ENCODE peak calls at places on chromosomes 13 and 19, in four cellular contexts. Y is iris pigment epithelial cell, Z is fibroblast of the aortic adventitia, O is NCI-H1694. S is an unnamed sample.

GRCh38 chr13:74136089-74136658 is 2.0 kb upstream of the KLF12 start:
- DNase-seq in Z (peak; percentile 71), Y (peak; percentile 74), O (no peak), S (peak; percentile 65)

GRCh38 chr19:40666803-40667438 is 23.5 kb downstream of the NUMBL start:
- DNase-seq in Y (no peak), Z (no peak), O (no peak), S (no peak)

GRCh38 chr13:44435142-44435982 is 61.7 kb downstream of the SERP2 start:
- DNase-seq in Y (peak; percentile 98), Z (peak; percentile 99), O (peak; percentile 94), S (peak; percentile 99)

GRCh38 chr13:74067818-74068217 is 66.4 kb downstream of the KLF12 start:
- DNase-seq in Z (no peak), Y (peak; percentile 60), O (no peak), S (peak; percentile 39)

GRCh38 chr19:45768644-45769053 is 403 bp downstream of the SIX5 start:
- DNase-seq in Z (no peak), O (no peak), Y (peak; percentile 63), S (peak; percentile 81)

GRCh38 chr19:658916-659839 is 3.8 kb downstream of the RNF126 start:
- DNase-seq in O (no peak), Y (no peak), Z (peak; percentile 47), S (no peak)

GRCh38 chr19:56958428-56958827 is 117.9 kb upstream of the PEG3 start:
- DNase-seq in Z (no peak), O (no peak), Y (no peak), S (no peak)

GRCh38 chr19:1863638-1864479 is 480 bp upstream of the KLF16 start:
- DNase-seq in O (peak; percentile 73), Y (peak; percentile 90), Z (peak; percentile 91), S (peak; percentile 93)

GRCh38 chr13:101155920-101156319 is 260.4 kb downstream of the NALCN start:
- DNase-seq in Z (no peak), Y (peak; percentile 17), O (no peak), S (no peak)

GRCh38 chr19:55552620-55553019 is 7.3 kb upstream of the SBK3 start:
- DNase-seq in Y (peak; percentile 90), Z (peak; percentile 77), O (no peak), S (peak; percentile 72)

GRCh38 chr19:41784337-41785239 is 11.8 kb upstream of the CEACAM3 start:
- DNase-seq in Y (no peak), Z (no peak), O (no peak), S (no peak)

GRCh38 chr13:101996906-101997408 is 404.9 kb downstream of the FGF14 start:
- DNase-seq in Z (no peak), Y (no peak), O (no peak), S (no peak)

GRCh38 chr13:45878966-45879365 is 27.4 kb upstream of the SIAH3 start:
- DNase-seq in O (no peak), Y (no peak), Z (no peak), S (no peak)

GRCh38 chr13:19089315-19089714 is 92.3 kb downstream of the TUBA3C start:
- DNase-seq in Z (no peak), Y (no peak), O (peak; percentile 4), S (no peak)

GRCh38 chr13:113917523-113918371 is 53.9 kb upstream of the GAS6 start:
- DNase-seq in Z (no peak), O (no peak), Y (no peak), S (no peak)

GRCh38 chr13:113589961-113590339 is 5.4 kb downstream of the TFDP1 start:
- DNase-seq in Z (no peak), Y (no peak), O (no peak), S (no peak)

GRCh38 chr19:38284422-38284821 is 19.6 kb upstream of the C19orf33 start:
- DNase-seq in Z (no peak), Y (no peak), O (no peak), S (no peak)

GRCh38 chr13:112186091-112186490 is 119.1 kb downstream of the SOX1 start:
- DNase-seq in O (no peak), Y (no peak), Z (no peak), S (no peak)

GRCh38 chr19:14368011-14368513 is 13.2 kb upstream of the ADGRE5 start:
- DNase-seq in Y (no peak), Z (no peak), O (no peak), S (no peak)

GRCh38 chr19:39795001-39795400 is 16.3 kb downstream of the LEUTX start:
- DNase-seq in Y (no peak), O (no peak), Z (no peak), S (no peak)

GRCh38 chr13:51844862-51845573 is at the start of gene TMEM272:
- DNase-seq in Y (peak; percentile 17), Z (peak; percentile 22), O (peak; percentile 78), S (peak; percentile 57)

GRCh38 chr19:14004619-14005380 is 1.3 kb downstream of the RFX1 start:
- DNase-seq in Y (no peak), O (no peak), Z (peak; percentile 29), S (no peak)

GRCh38 chr19:46648961-46649960 is 11.7 kb downstream of the DACT3 start:
- DNase-seq in Z (no peak), Y (no peak), O (no peak), S (no peak)

GRCh38 chr13:42525035-42525504 is 48.9 kb upstream of the TNFSF11 start:
- DNase-seq in O (no peak), Y (peak; percentile 87), Z (peak; percentile 43), S (peak; percentile 95)

GRCh38 chr19:676343-677105 is at the start of gene FSTL3:
- DNase-seq in O (no peak), Y (peak; percentile 24), Z (peak; percentile 28), S (peak; percentile 27)

GRCh38 chr13:77329133-77330008 is 2.5 kb upstream of the MYCBP2 start:
- DNase-seq in O (peak; percentile 98), Z (peak; percentile 98), Y (peak; percentile 98), S (peak; percentile 98)

GRCh38 chr13:60226507-60226906 is 62.8 kb upstream of the DIAPH3 start:
- DNase-seq in Z (peak; percentile 25), O (peak; percentile 47), Y (peak; percentile 43), S (peak; percentile 15)

GRCh38 chr19:46714523-46715106 is 2.3 kb downstream of the PRKD2 start:
- DNase-seq in Y (no peak), O (no peak), Z (no peak), S (peak; percentile 48)

GRCh38 chr19:55461974-55462628 is 659 bp upstream of the ISOC2 start:
- DNase-seq in O (no peak), Y (peak; percentile 39), Z (peak; percentile 47), S (peak; percentile 50)

GRCh38 chr19:48641850-48642249 is 4.1 kb downstream of the CA11 start:
- DNase-seq in Z (no peak), O (no peak), Y (no peak), S (no peak)

GRCh38 chr13:92896842-92897241 is 329.8 kb upstream of the GPC6 start:
- DNase-seq in Y (peak; percentile 3), Z (peak; percentile 39), O (peak; percentile 71), S (peak; percentile 14)